ENCODE peak calls at places on chromosomes 5 and 9, in four cellular contexts. S is neural progenitor cell, G is PC-3, Z is HCT116. B is an unnamed sample.

GRCh38 chr9:74496819-74497749 is at the start of gene RORB:
- DNase-seq in S (peak; percentile 95), G (no peak), Z (no peak), B (peak; percentile 93)

GRCh38 chr9:81690251-81690851 is 1.0 kb upstream of the TLE1 start:
- DNase-seq in S (peak; percentile 41), G (peak; percentile 89), Z (no peak), B (no peak)

GRCh38 chr5:171450423-171451246 is 31.2 kb downstream of the FGF18 start:
- DNase-seq in S (peak; percentile 69), G (no peak), Z (no peak), B (no peak)

GRCh38 chr5:33892419-33893151 is 795 bp upstream of the ADAMTS12 start:
- DNase-seq in S (peak; percentile 68), G (peak; percentile 91), Z (no peak), B (no peak)

GRCh38 chr9:108476574-108476973 is 379.2 kb downstream of the ACTL7B start:
- DNase-seq in S (no peak), G (peak; percentile 65), Z (no peak), B (no peak)

GRCh38 chr5:52466749-52467148 is 321.0 kb upstream of the ITGA1 start:
- DNase-seq in S (no peak), G (no peak), Z (no peak), B (no peak)

GRCh38 chr5:165920655-165921054 is 2370.8 kb upstream of the WWC1 start:
- DNase-seq in S (no peak), G (no peak), Z (no peak), B (no peak)

GRCh38 chr5:151155149-151155776 is 2.3 kb downstream of the ANXA6 start:
- DNase-seq in S (no peak), G (no peak), Z (no peak), B (no peak)

GRCh38 chr5:87732875-87733768 is 320.4 kb upstream of the CCNH start:
- DNase-seq in S (no peak), G (no peak), Z (no peak), B (no peak)

GRCh38 chr5:176700239-176700847 is 53.1 kb downstream of the TSPAN17 start:
- DNase-seq in S (peak; percentile 81), G (peak; percentile 52), Z (no peak), B (peak; percentile 85)

GRCh38 chr9:28735943-28736342 is 1162.7 kb upstream of the C9orf72 start:
- DNase-seq in S (no peak), G (no peak), Z (no peak), B (no peak)

GRCh38 chr5:33072700-33073099 is 361.6 kb downstream of the NPR3 start:
- DNase-seq in S (no peak), G (no peak), Z (no peak), B (no peak)

GRCh38 chr5:120823316-120823715 is 359.2 kb downstream of the PRR16 start:
- DNase-seq in S (no peak), G (no peak), Z (no peak), B (no peak)

GRCh38 chr5:154258531-154259217 is 68.1 kb downstream of the GALNT10 start:
- DNase-seq in S (no peak), G (no peak), Z (no peak), B (no peak)
- H3K27ac ChIP-seq in S (no peak overlapping the region), G (no peak overlapping the region), Z (no peak overlapping the region), B (peak overlapping the region; percentile 22)

DNA sequence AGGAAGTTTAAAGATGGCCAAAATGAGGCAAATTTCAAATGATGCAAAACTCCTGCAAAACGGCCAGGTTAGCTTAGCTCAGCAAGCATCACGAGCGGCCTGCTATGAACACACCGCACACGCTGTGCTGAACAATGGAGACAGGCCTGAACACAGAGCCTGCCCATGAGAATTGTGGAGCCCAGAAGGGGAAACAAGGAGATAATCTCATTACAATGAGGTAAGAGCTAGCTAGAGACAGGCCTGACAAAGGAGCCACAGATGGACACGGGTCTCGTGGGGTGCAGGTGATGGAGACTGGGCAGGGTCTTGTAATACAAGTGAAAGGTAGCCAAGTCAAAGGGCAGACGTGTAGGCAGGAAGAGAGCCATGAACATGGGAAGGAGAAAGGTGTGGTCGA is 50.2 kb downstream of the PSMB7 start:
- DNase-seq in S (peak; percentile 76), G (no peak), Z (no peak), B (no peak)
- TF ChIP-seq EZH2phosphoT487 in S (no peak), G (no peak), Z (no peak), B (no peak)

GRCh38 chr9:14674630-14675029 is 18.6 kb downstream of the ZDHHC21 start:
- DNase-seq in S (no peak), G (no peak), Z (no peak), B (no peak)

GRCh38 chr9:14670718-14671117 is 22.5 kb downstream of the ZDHHC21 start:
- DNase-seq in S (no peak), G (peak; percentile 34), Z (no peak), B (no peak)

GRCh38 chr9:14671327-14671840 is 21.8 kb downstream of the ZDHHC21 start:
- DNase-seq in S (no peak), G (no peak), Z (no peak), B (no peak)
- H3K27ac ChIP-seq in S (no peak overlapping the region), G (no peak overlapping the region), Z (no peak overlapping the region), B (no peak overlapping the region)

GRCh38 chr5:30279237-30279636 is 914.2 kb upstream of the CDH6 start:
- DNase-seq in S (no peak), G (peak; percentile 81), Z (no peak), B (no peak)
- TF ChIP-seq EZH2phosphoT487 in S (no peak), G (no peak), Z (no peak), B (no peak)

DNA sequence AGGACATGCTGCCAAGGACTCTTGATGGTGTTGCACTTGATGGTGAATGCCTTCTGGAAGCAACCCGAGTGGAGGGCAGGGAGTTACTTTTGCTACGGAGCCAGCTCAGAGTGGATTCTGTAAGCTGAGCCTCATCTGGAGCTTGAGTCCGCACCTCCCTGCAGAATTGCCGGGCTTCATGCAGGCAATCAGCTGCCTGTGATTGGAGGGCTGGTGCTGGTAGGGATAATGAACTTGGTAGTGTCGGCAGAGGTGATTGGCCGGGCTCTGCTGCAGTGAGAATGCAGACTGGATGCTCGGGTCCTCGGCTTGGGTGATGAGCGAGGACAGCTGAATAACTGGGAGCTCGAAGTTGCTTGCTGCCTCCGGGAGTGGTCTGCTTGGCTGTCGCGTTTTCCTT is 23.1 kb downstream of the SLC25A25 start:
- DNase-seq in S (no peak), G (no peak), Z (no peak), B (peak; percentile 93)
- H3K27ac ChIP-seq in S (no peak overlapping the region), G (no peak overlapping the region), Z (no peak overlapping the region), B (peak overlapping the region; percentile 85)

DNA sequence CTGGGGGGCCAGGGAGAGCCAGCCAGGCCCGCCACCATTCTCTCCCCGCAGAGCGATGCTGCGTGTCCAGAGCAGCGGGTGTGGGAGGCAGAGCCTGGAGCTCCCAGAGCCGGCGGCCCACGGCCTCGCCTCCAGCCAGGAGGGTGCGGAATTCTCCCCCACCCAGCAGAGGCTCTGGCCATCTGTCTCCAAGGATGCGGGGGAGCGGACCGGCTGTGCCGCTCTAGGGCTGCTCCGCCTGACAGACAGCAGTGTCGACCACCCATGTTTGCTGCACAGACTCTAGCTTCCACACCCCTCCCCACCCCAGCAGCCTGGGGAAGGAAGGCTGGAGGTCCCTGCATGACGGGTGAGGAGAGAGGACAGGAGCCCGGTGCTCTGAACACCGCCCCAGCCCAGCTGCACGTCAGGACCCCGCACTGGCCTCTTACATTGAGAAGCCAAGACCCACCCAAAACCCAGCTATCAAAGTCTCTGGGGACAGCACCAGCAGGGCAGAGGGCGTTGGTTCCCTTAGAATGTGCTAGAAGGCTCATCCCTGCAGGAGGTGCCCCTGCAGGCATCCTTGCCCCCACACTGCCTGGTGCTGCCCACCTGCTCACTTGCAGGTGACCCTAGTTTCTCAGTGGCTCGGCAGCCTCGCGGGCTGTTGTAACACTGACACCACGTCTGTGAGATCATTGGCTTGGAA is 29.7 kb upstream of the FCN1 start:
- DNase-seq in S (no peak), G (no peak), Z (no peak), B (no peak)
- TF ChIP-seq EZH2phosphoT487 in S (no peak), G (no peak), Z (no peak), B (no peak)

B was measured in SK-N-SH.